ENCODE peak calls at places on chromosome 1, in six cellular contexts. P is A549, T is K562, E is endothelial cell of umbilical vein, H is HepG2, O is GM12878. Z is an unnamed sample.
A peak's percentile ranks its signal among the peaks of the same experiment; 100 is the strongest.

GRCh38 chr1:217272385-217272784 is 358.5 kb downstream of the GPATCH2 start:
- DNase-seq in T (no peak), O (no peak), H (no peak), E (no peak), P (no peak), Z (no peak)

GRCh38 chr1:225651376-225651871 is 1.5 kb downstream of the ENAH start:
- DNase-seq in E (peak; percentile 57), T (no peak), H (no peak), P (peak; percentile 62), O (no peak), Z (no peak)

GRCh38 chr1:31877544-31877943 is 60.6 kb downstream of the PTP4A2 start:
- DNase-seq in H (no peak), O (no peak), E (no peak), P (no peak), T (no peak), Z (no peak)

GRCh38 chr1:182430263-182431068 is 19.5 kb upstream of the RGSL1 start:
- DNase-seq in T (no peak), P (no peak), E (no peak), O (peak; percentile 50), H (no peak), Z (peak; percentile 85)

GRCh38 chr1:91014475-91014874 is 7.4 kb downstream of the ZNF644 start:
- DNase-seq in E (no peak), T (no peak), H (peak; percentile 89), O (no peak), P (no peak), Z (no peak)

GRCh38 chr1:51768971-51769601 is 109.4 kb downstream of the NRDC start:
- DNase-seq in P (peak; percentile 65), E (peak; percentile 70), T (peak; percentile 62), O (no peak), H (peak; percentile 58), Z (peak; percentile 67)

GRCh38 chr1:219058891-219059820 is 114.5 kb upstream of the LYPLAL1 start:
- DNase-seq in O (no peak), T (no peak), P (no peak), H (no peak), E (peak; percentile 3), Z (no peak)

GRCh38 chr1:166978795-166979194 is 3.5 kb upstream of the ILDR2 start:
- DNase-seq in P (no peak), O (no peak), E (no peak), H (no peak), T (no peak), Z (no peak)

GRCh38 chr1:54965624-54966340 is 14.6 kb upstream of the TMEM61 start:
- DNase-seq in E (peak; percentile 18), O (peak; percentile 60), H (no peak), P (no peak), T (peak; percentile 68), Z (peak; percentile 92)

GRCh38 chr1:170967042-170967910 is 31.9 kb downstream of the MROH9 start:
- DNase-seq in E (peak; percentile 45), H (peak; percentile 25), O (no peak), P (peak; percentile 33), T (no peak), Z (peak; percentile 26)

GRCh38 chr1:235739124-235739523 is 89.5 kb upstream of the GNG4 start:
- DNase-seq in T (no peak), P (peak; percentile 17), E (peak; percentile 74), O (no peak), H (peak; percentile 25), Z (no peak)

GRCh38 chr1:47935856-47936255 is 61.3 kb downstream of the TRABD2B start:
- DNase-seq in H (no peak), T (no peak), O (no peak), E (no peak), P (no peak), Z (no peak)

GRCh38 chr1:41619511-41620364 is 135.3 kb upstream of the EDN2 start:
- DNase-seq in P (no peak), T (no peak), E (no peak), H (no peak), O (no peak), Z (no peak)

GRCh38 chr1:58575831-58576726 is 973 bp downstream of the TACSTD2 start:
- DNase-seq in H (no peak), E (peak; percentile 76), T (no peak), O (no peak), P (no peak), Z (no peak)

GRCh38 chr1:211541715-211542477 is 37.1 kb downstream of the SLC30A1 start:
- DNase-seq in O (no peak), H (peak; percentile 25), E (peak; percentile 84), P (no peak), T (no peak), Z (no peak)
- TF ChIP-seq MAX in O (no peak), H (no peak), E (no peak), P (no peak), T (no peak), Z (no peak)

DNA sequence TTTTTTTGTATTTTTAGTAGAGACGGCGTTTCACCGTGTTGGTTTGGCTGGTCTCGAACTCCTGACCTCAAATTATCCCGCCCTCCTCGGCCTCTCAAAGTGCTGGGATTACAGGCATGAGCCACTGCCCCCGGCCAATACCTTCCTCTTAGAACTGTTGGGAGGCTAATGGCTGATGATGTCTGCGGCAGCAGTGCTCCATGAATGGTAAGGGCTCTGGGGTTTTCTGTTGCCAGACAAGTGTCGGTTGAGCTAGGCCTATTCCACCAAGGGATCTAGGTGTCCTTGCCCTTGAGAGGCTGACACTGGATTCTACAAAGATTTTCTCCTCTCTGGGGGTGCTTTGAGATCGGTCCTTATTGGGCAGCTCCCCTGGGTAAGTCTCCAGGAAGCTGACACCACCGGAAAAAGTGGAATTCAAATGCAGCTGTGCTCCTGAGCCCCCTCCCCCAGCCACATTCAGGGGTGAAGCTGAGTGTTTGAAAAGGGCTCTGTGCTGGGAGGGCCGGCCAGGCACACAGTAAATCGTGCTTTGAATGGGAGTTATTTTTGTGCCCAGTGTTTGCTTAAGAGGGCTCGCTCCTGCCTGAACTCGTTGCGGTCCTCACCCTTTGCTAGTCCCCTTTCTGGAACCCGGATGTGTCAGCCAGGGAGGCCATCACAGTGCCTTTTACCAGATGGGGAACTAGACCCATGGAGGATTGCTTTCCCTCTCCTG is 5.2 kb downstream of the SOX13 start:
- DNase-seq in P (peak; percentile 17), H (peak; percentile 83), T (no peak), E (no peak), O (no peak), Z (no peak)
- TF ChIP-seq MYC in P (no peak), H (peak; percentile 10), T (no peak), E (no peak), O (no peak), Z (no peak)

GRCh38 chr1:110675060-110675791 is 486 bp upstream of the KCNA3 start:
- DNase-seq in P (no peak), T (no peak), H (no peak), E (no peak), O (no peak), Z (no peak)

GRCh38 chr1:110673197-110673701 is 1.5 kb downstream of the KCNA3 start:
- DNase-seq in P (no peak), E (no peak), T (no peak), H (no peak), O (no peak), Z (no peak)

GRCh38 chr1:110672753-110673108 is 2.0 kb downstream of the KCNA3 start:
- DNase-seq in E (no peak), H (no peak), P (no peak), O (peak; percentile 37), T (no peak), Z (no peak)

GRCh38 chr1:110673805-110674336 is 869 bp downstream of the KCNA3 start:
- DNase-seq in P (no peak), E (no peak), H (no peak), O (no peak), T (no peak), Z (no peak)

GRCh38 chr1:110674337-110675059 is at the start of gene KCNA3:
- DNase-seq in T (no peak), H (no peak), O (no peak), P (no peak), E (no peak), Z (no peak)
- TF ChIP-seq MAX in T (no peak), H (no peak), O (peak; percentile 9), P (no peak), E (no peak), Z (no peak)

GRCh38 chr1:241639653-241640148 is 468 bp downstream of the CHML start:
- DNase-seq in T (peak; percentile 66), O (no peak), H (peak; percentile 38), P (peak; percentile 67), E (peak; percentile 58), Z (peak; percentile 66)
- TF ChIP-seq MYC in T (no peak), O (no peak), H (no peak), P (no peak), E (no peak), Z (peak; percentile 56)

GRCh38 chr1:8858888-8859706 is 19.4 kb downstream of the ENO1 start:
- DNase-seq in H (peak; percentile 60), T (peak; percentile 51), O (no peak), E (peak; percentile 83), P (peak; percentile 72), Z (peak; percentile 79)
- TF ChIP-seq MAX in H (no peak), T (no peak), O (no peak), E (no peak), P (no peak), Z (no peak)

Z was measured in NB4.